ENCODE peak calls at places on chromosomes 2 and 18, in seven cellular contexts. V is mesothelial cell of epicardium, W is foreskin fibroblast, Y is Panc1, F is upper lobe of right lung, O is AG10803, A is lower leg skin. K is an unnamed sample.

GRCh38 chr18:23640023-23640422 is 22.7 kb downstream of the ANKRD29 start:
- DNase-seq in V (no peak), W (no peak), Y (no peak), F (no peak), O (no peak), A (no peak), K (no peak)

GRCh38 chr2:158391876-158392275 is 64.7 kb downstream of the CCDC148 start:
- DNase-seq in V (no peak), W (peak), Y (peak), F (no peak), O (no peak), A (no peak), K (no peak)

GRCh38 chr2:182477774-182478173 is 50.9 kb upstream of the PDE1A start:
- DNase-seq in V (no peak), W (no peak), Y (no peak), F (no peak), O (no peak), A (no peak), K (no peak)

GRCh38 chr2:67701011-67701410 is 303.9 kb downstream of the ETAA1 start:
- DNase-seq in V (no peak), W (no peak), Y (no peak), F (no peak), O (no peak), A (no peak), K (no peak)

GRCh38 chr2:161905389-161906046 is 168.5 kb downstream of the DPP4 start:
- DNase-seq in V (no peak), W (peak), Y (no peak), F (no peak), O (no peak), A (peak), K (no peak)

GRCh38 chr2:195363496-195363895 is 293.5 kb upstream of the SLC39A10 start:
- DNase-seq in V (no peak), W (peak), Y (no peak), F (no peak), O (peak), A (no peak), K (no peak)

GRCh38 chr2:86249176-86249842 is 50.1 kb downstream of the MRPL35 start:
- DNase-seq in V (no peak), W (peak), Y (no peak), F (no peak), O (peak), A (no peak), K (no peak)

GRCh38 chr18:49168970-49169619 is 218.3 kb upstream of the SMAD7 start:
- DNase-seq in V (no peak), W (no peak), Y (no peak), F (no peak), O (no peak), A (no peak), K (no peak)

GRCh38 chr2:217662984-217663602 is 339.7 kb downstream of the TNS1 start:
- DNase-seq in V (no peak), W (peak), Y (no peak), F (no peak), O (peak), A (no peak), K (no peak)

GRCh38 chr2:127641133-127641532 is 4.8 kb upstream of the GPR17 start:
- DNase-seq in V (no peak), W (no peak), Y (no peak), F (no peak), O (no peak), A (no peak), K (no peak)

GRCh38 chr18:25076980-25077780 is 274.8 kb downstream of the ZNF521 start:
- DNase-seq in V (no peak), W (no peak), Y (no peak), F (no peak), O (no peak), A (no peak), K (no peak)

GRCh38 chr2:181356526-181356925 is 100.7 kb upstream of the ITGA4 start:
- DNase-seq in V (no peak), W (no peak), Y (no peak), F (no peak), O (peak), A (no peak), K (no peak)

GRCh38 chr2:101759162-101759561 is 61.7 kb downstream of the MAP4K4 start:
- DNase-seq in V (no peak), W (peak), Y (no peak), F (no peak), O (peak), A (no peak), K (no peak)

GRCh38 chr18:55509631-55510372 is 78.2 kb downstream of the TCF4 start:
- DNase-seq in V (no peak), W (peak), Y (no peak), F (no peak), O (peak), A (no peak), K (no peak)

GRCh38 chr2:20081841-20082240 is 30.4 kb upstream of the LAPTM4A start:
- DNase-seq in V (no peak), W (no peak), Y (no peak), F (no peak), O (no peak), A (no peak), K (no peak)

GRCh38 chr2:232238108-232238507 is 140.4 kb upstream of the ALPP start:
- DNase-seq in V (no peak), W (no peak), Y (no peak), F (no peak), O (no peak), A (no peak), K (no peak)

GRCh38 chr2:54556659-54557121 is 100.6 kb downstream of the SPTBN1 start:
- DNase-seq in V (no peak), W (peak), Y (no peak), F (no peak), O (peak), A (no peak), K (no peak)

GRCh38 chr2:64748561-64748960 is 94.8 kb upstream of the SERTAD2 start:
- DNase-seq in V (no peak), W (peak), Y (no peak), F (no peak), O (no peak), A (no peak), K (no peak)

GRCh38 chr18:47996091-47996541 is 65.7 kb upstream of the SMAD2 start:
- DNase-seq in V (no peak), W (peak), Y (no peak), F (no peak), O (no peak), A (no peak), K (no peak)

GRCh38 chr2:237615631-237616249 is 11.6 kb upstream of the LRRFIP1 start:
- DNase-seq in V (no peak), W (no peak), Y (no peak), F (peak), O (no peak), A (no peak), K (no peak)

GRCh38 chr2:241514545-241514944 is 6.2 kb upstream of the STK25 start:
- DNase-seq in V (no peak), W (peak), Y (no peak), F (no peak), O (peak), A (no peak), K (no peak)

GRCh38 chr18:63339920-63340484 is 20.4 kb upstream of the BCL2 start:
- DNase-seq in V (no peak), W (peak), Y (no peak), F (no peak), O (peak), A (no peak), K (no peak)

GRCh38 chr2:223586261-223586660 is 15.9 kb downstream of the SCG2 start:
- DNase-seq in V (no peak), W (peak), Y (no peak), F (no peak), O (peak), A (no peak), K (no peak)

GRCh38 chr2:171124512-171124911 is 36.2 kb downstream of the TLK1 start:
- DNase-seq in V (no peak), W (no peak), Y (no peak), F (no peak), O (no peak), A (no peak), K (no peak)

GRCh38 chr2:72082021-72082739 is 65.5 kb downstream of the CYP26B1 start:
- DNase-seq in V (no peak), W (peak), Y (no peak), F (no peak), O (peak), A (peak), K (no peak)

GRCh38 chr2:152222975-152223638 is 47.5 kb upstream of the STAM2 start:
- DNase-seq in V (no peak), W (peak), Y (no peak), F (no peak), O (peak), A (no peak), K (no peak)

GRCh38 chr2:8157621-8158020 is 524.2 kb upstream of the ID2 start:
- DNase-seq in V (no peak), W (no peak), Y (no peak), F (no peak), O (no peak), A (no peak), K (no peak)

GRCh38 chr2:8160959-8161358 is 520.9 kb upstream of the ID2 start:
- DNase-seq in V (no peak), W (no peak), Y (no peak), F (no peak), O (no peak), A (no peak), K (no peak)

GRCh38 chr2:8159966-8160603 is 521.8 kb upstream of the ID2 start:
- DNase-seq in V (no peak), W (no peak), Y (no peak), F (no peak), O (no peak), A (no peak), K (no peak)

GRCh38 chr2:8159211-8159965 is 522.5 kb upstream of the ID2 start:
- DNase-seq in V (no peak), W (peak), Y (no peak), F (no peak), O (no peak), A (no peak), K (no peak)

DNA sequence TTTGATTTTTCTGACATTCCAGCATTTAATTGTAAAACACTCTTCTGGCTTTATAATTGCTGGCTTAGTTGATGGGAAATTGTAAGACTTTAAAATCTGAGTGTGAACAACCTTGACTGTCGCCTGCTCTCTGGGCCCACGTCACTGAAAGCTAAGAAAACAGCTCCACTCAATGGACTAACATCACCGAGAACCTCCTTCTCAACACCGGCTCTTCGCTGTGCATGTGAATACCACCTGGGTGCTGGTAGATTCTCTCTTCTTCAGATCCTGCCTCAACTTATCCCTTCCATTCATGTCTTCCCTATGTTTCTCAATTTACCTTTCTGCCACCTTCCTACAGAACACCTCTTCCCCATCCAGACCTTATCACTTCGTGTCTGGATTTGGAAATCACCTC is 523.1 kb upstream of the ID2 start:
- DNase-seq in V (no peak), W (no peak), Y (no peak), F (no peak), O (no peak), A (no peak), K (no peak)
- TF ChIP-seq CTCF in V (no peak), W (no peak), Y (no peak), F (no peak), O (no peak), A (no peak), K (peak)

GRCh38 chr2:215441560-215442391 is 5.9 kb upstream of the FN1 start:
- DNase-seq in V (no peak), W (peak), Y (no peak), F (no peak), O (peak), A (no peak), K (no peak)
- TF ChIP-seq CTCF in V (no peak), W (no peak), Y (no peak), F (no peak), O (no peak), A (no peak), K (no peak)

GRCh38 chr2:191571163-191571769 is 106.7 kb upstream of the NABP1 start:
- DNase-seq in V (no peak), W (peak), Y (peak), F (no peak), O (peak), A (no peak), K (no peak)
- TF ChIP-seq CTCF in V (no peak), W (peak), Y (peak), F (peak), O (peak), A (no peak), K (peak)

GRCh38 chr2:134466141-134466540 is 212.3 kb downstream of the MGAT5 start:
- DNase-seq in V (no peak), W (no peak), Y (no peak), F (no peak), O (no peak), A (peak), K (no peak)
- TF ChIP-seq CTCF in V (no peak), W (no peak), Y (peak), F (peak), O (no peak), A (no peak), K (peak)

DNA sequence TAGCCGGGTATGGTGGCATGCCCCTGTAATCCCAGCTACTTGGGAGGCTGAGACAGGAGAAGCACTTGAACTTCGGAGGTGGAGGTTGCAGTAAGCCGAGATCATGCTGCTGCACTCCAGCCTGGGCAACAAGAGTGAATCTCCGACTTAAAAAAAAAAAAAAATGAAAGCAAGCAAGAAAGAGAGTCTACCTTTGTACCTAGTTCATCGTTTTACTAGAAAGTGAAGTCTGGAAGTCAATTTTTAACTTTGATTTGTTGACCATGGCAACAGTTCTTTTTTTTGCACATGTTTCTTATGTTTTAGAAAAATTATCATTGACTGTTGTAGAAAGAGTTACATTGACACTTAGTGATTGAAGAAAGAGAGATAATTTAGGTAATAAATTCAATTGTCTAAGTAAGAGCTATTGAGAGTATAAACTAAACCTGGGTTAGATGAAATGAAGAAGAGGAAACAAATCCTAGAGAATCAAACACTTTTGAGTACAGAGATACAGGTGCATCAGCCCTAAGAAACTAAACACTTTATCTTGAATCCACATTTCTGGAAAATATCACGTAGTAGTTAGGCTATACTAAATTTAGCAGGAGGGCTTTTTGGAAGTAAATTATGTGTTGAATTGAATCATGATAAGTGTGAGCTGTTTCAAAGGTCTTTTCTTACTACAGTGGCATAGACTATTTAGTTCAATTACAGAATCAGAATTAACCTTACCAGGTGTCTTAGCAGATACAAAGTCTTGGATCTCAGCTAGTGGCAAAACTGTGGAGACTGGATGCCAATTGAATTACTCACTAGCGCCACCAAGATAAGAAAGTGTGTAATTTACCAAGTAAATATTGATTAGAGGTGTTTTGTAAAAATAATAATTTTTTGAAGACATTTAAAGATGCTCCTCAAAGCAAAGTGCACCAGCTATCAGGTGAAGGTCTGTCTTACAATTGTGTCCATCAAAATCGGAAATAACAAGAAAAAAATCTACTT is 303.4 kb upstream of the NRXN1 start:
- DNase-seq in V (no peak), W (no peak), Y (no peak), F (no peak), O (no peak), A (no peak), K (no peak)
- TF ChIP-seq CTCF in V (peak), W (no peak), Y (no peak), F (no peak), O (no peak), A (no peak), K (peak)

GRCh38 chr18:3655254-3655554 is 205.2 kb downstream of the TGIF1 start:
- DNase-seq in V (no peak), W (no peak), Y (no peak), F (no peak), O (no peak), A (no peak), K (no peak)

GRCh38 chr18:3661121-3661520 is 211.1 kb downstream of the TGIF1 start:
- DNase-seq in V (no peak), W (no peak), Y (no peak), F (no peak), O (no peak), A (no peak), K (no peak)

GRCh38 chr18:3655637-3656050 is 205.7 kb downstream of the TGIF1 start:
- DNase-seq in V (no peak), W (no peak), Y (no peak), F (no peak), O (no peak), A (no peak), K (no peak)

GRCh38 chr18:3660719-3661118 is 210.7 kb downstream of the TGIF1 start:
- DNase-seq in V (no peak), W (no peak), Y (no peak), F (no peak), O (no peak), A (no peak), K (no peak)

GRCh38 chr18:3658529-3658928 is 208.6 kb downstream of the TGIF1 start:
- DNase-seq in V (no peak), W (no peak), Y (no peak), F (no peak), O (no peak), A (no peak), K (no peak)
- TF ChIP-seq CTCF in V (no peak), W (no peak), Y (no peak), F (no peak), O (no peak), A (no peak), K (no peak)